ENCODE peak calls at places on chromosomes 7 and 10, in five cellular contexts. L, C, R, W and Q are unnamed samples.

GRCh38 chr7:22728416-22729029 is 1.5 kb downstream of the IL6 start:
- DNase-seq in L (no peak), C (no peak), R (peak), W (peak), Q (peak)

GRCh38 chr10:6053816-6054581 is 8.2 kb downstream of the IL2RA start:
- DNase-seq in L (no peak), C (no peak), R (peak), W (no peak), Q (peak)

GRCh38 chr10:26407406-26407969 is 30.7 kb upstream of the APBB1IP start:
- DNase-seq in L (no peak), C (no peak), R (peak), W (no peak), Q (no peak)

GRCh38 chr10:63629363-63630084 is 108.3 kb downstream of the REEP3 start:
- DNase-seq in L (peak), C (peak), R (peak), W (peak), Q (peak)

GRCh38 chr7:149799397-149800168 is 26.2 kb upstream of the ZNF467 start:
- DNase-seq in L (no peak), C (peak), R (peak), W (no peak), Q (peak)

GRCh38 chr7:23604296-23604640 is 7.1 kb downstream of the CCDC126 start:
- DNase-seq in L (no peak), C (no peak), R (no peak), W (no peak), Q (no peak)

GRCh38 chr10:73774637-73775036 is 7.2 kb upstream of the CHCHD1 start:
- DNase-seq in L (no peak), C (no peak), R (peak), W (no peak), Q (peak)

GRCh38 chr10:107152087-107152486 is 12.4 kb downstream of the SORCS1 start:
- DNase-seq in L (no peak), C (no peak), R (no peak), W (no peak), Q (no peak)

GRCh38 chr7:128389815-128390329 is 19.9 kb downstream of the IMPDH1 start:
- DNase-seq in L (no peak), C (no peak), R (no peak), W (no peak), Q (no peak)

GRCh38 chr7:130398751-130399150 is 18.5 kb downstream of the CPA1 start:
- DNase-seq in L (no peak), C (no peak), R (no peak), W (no peak), Q (no peak)